ENCODE peak calls at places on chromosomes 7 and 10, in eight cellular contexts. R is prostate gland; Y is IMR-90; T is neural crest cell; M is mammary epithelial cell; H is activated CD4-positive, CD25-positive, alpha-beta regulatory T cell; Q is progenitor cell of endocrine pancreas; J is H4. W is an unnamed sample.

GRCh38 chr10:19245889-19246841 is 197.6 kb downstream of the MALRD1 start:
- DNase-seq in R (no peak), Y (peak; percentile 31), T (no peak), M (no peak), H (no peak), Q (no peak), J (no peak), W (no peak)

GRCh38 chr7:151046603-151047573 is 1.4 kb upstream of the ASIC3 start:
- DNase-seq in R (no peak), Y (peak; percentile 66), T (no peak), M (no peak), H (no peak), Q (no peak), J (peak; percentile 76), W (peak; percentile 9)

GRCh38 chr7:140990193-140990962 is 24.4 kb downstream of the MRPS33 start:
- DNase-seq in R (no peak), Y (no peak), T (no peak), M (no peak), H (no peak), Q (no peak), J (no peak), W (no peak)

GRCh38 chr7:129615018-129615417 is 3.5 kb downstream of the NRF1 start:
- DNase-seq in R (no peak), Y (peak; percentile 72), T (no peak), M (peak; percentile 63), H (no peak), Q (no peak), J (no peak), W (no peak)

GRCh38 chr10:121159670-121160069 is 308.5 kb downstream of the WDR11 start:
- DNase-seq in R (no peak), Y (no peak), T (no peak), M (peak; percentile 99), H (no peak), Q (no peak), J (no peak), W (no peak)

GRCh38 chr10:75395171-75395954 is 6.2 kb downstream of the ZNF503 start:
- DNase-seq in R (peak; percentile 32), Y (peak; percentile 48), T (peak; percentile 76), M (peak; percentile 26), H (no peak), Q (peak; percentile 70), J (no peak), W (no peak)

GRCh38 chr7:92588561-92588960 is 1.6 kb downstream of the FAM133B start:
- DNase-seq in R (no peak), Y (no peak), T (no peak), M (peak; percentile 57), H (no peak), Q (no peak), J (no peak), W (no peak)

GRCh38 chr7:116525298-116525912 is 569 bp downstream of the CAV1 start:
- DNase-seq in R (peak; percentile 20), Y (no peak), T (peak; percentile 14), M (peak; percentile 37), H (no peak), Q (peak; percentile 14), J (no peak), W (no peak)